ENCODE peak calls at places on chromosomes 4 and X, in seven cellular contexts. One of them, this sample, is unnamed.

GRCh38 chrX:54494166-54494969 is 1.7 kb downstream of the FGD1 start:
- DNase-seq in Panc1: no peak
- DNase-seq in GM12878: no peak
- DNase-seq in K562: no peak
- DNase-seq in HepG2: no peak
- DNase-seq in SK-N-SH: no peak
- DNase-seq in H1: no peak
- DNase-seq in this sample: no peak

GRCh38 chr4:170305627-170306026 is 215.9 kb upstream of the AADAT start:
- DNase-seq in K562: no peak
- DNase-seq in SK-N-SH: no peak
- DNase-seq in GM12878: no peak
- DNase-seq in H1: no peak
- DNase-seq in HepG2: no peak
- DNase-seq in Panc1: no peak
- DNase-seq in this sample: no peak

GRCh38 chr4:98446499-98447375 is 185.6 kb downstream of the RAP1GDS1 start:
- DNase-seq in GM12878: peak
- DNase-seq in K562: peak
- DNase-seq in SK-N-SH: no peak
- DNase-seq in Panc1: no peak
- DNase-seq in HepG2: no peak
- DNase-seq in H1: no peak
- DNase-seq in this sample: no peak

GRCh38 chr4:181475781-181476180 is 767.4 kb upstream of the TENM3 start:
- DNase-seq in SK-N-SH: no peak
- DNase-seq in K562: no peak
- DNase-seq in HepG2: no peak
- DNase-seq in Panc1: no peak
- DNase-seq in GM12878: no peak
- DNase-seq in H1: peak
- DNase-seq in this sample: no peak

GRCh38 chr4:46329118-46329976 is 60.6 kb downstream of the GABRA2 start:
- DNase-seq in Panc1: peak
- DNase-seq in GM12878: no peak
- DNase-seq in HepG2: peak
- DNase-seq in H1: peak
- DNase-seq in K562: peak
- DNase-seq in SK-N-SH: peak
- DNase-seq in this sample: no peak

GRCh38 chrX:120365968-120366367 is 4.1 kb downstream of the ATP1B4 start:
- DNase-seq in SK-N-SH: no peak
- DNase-seq in GM12878: no peak
- DNase-seq in K562: no peak
- DNase-seq in H1: no peak
- DNase-seq in Panc1: no peak
- DNase-seq in HepG2: no peak
- DNase-seq in this sample: no peak

GRCh38 chr4:82774711-82775171 is 23.9 kb downstream of the SCD5 start:
- DNase-seq in SK-N-SH: no peak
- DNase-seq in Panc1: no peak
- DNase-seq in K562: no peak
- DNase-seq in HepG2: no peak
- DNase-seq in GM12878: no peak
- DNase-seq in H1: no peak
- DNase-seq in this sample: no peak

GRCh38 chr4:140037353-140038030 is 116.5 kb downstream of the MAML3 start:
- DNase-seq in GM12878: no peak
- DNase-seq in SK-N-SH: no peak
- DNase-seq in Panc1: peak
- DNase-seq in H1: no peak
- DNase-seq in HepG2: peak
- DNase-seq in K562: no peak
- DNase-seq in this sample: no peak

GRCh38 chr4:147799986-147800555 is 68.2 kb downstream of the ARHGAP10 start:
- DNase-seq in SK-N-SH: no peak
- DNase-seq in HepG2: no peak
- DNase-seq in Panc1: no peak
- DNase-seq in GM12878: peak
- DNase-seq in H1: no peak
- DNase-seq in K562: no peak
- DNase-seq in this sample: no peak

GRCh38 chr4:25810815-25811690 is 51.7 kb downstream of the SEL1L3 start:
- DNase-seq in GM12878: no peak
- DNase-seq in SK-N-SH: no peak
- DNase-seq in H1: no peak
- DNase-seq in K562: no peak
- DNase-seq in Panc1: peak
- DNase-seq in HepG2: peak
- DNase-seq in this sample: no peak

GRCh38 chrX:292900-293897 is 12.0 kb downstream of the PLCXD1 start:
- DNase-seq in H1: no peak
- DNase-seq in GM12878: no peak
- DNase-seq in Panc1: no peak
- DNase-seq in SK-N-SH: no peak
- DNase-seq in HepG2: no peak
- DNase-seq in K562: no peak
- DNase-seq in this sample: no peak

GRCh38 chr4:148079945-148080344 is 348.1 kb downstream of the ARHGAP10 start:
- DNase-seq in K562: no peak
- DNase-seq in GM12878: no peak
- DNase-seq in Panc1: no peak
- DNase-seq in SK-N-SH: no peak
- DNase-seq in H1: no peak
- DNase-seq in HepG2: no peak
- DNase-seq in this sample: no peak

GRCh38 chrX:39652336-39652735 is 445.4 kb downstream of the BCOR start:
- DNase-seq in K562: peak
- DNase-seq in H1: no peak
- DNase-seq in HepG2: no peak
- DNase-seq in Panc1: no peak
- DNase-seq in SK-N-SH: peak
- DNase-seq in GM12878: no peak
- DNase-seq in this sample: peak

GRCh38 chrX:150234126-150234525 is 129.0 kb upstream of the MAMLD1 start:
- DNase-seq in Panc1: no peak
- DNase-seq in GM12878: no peak
- DNase-seq in H1: no peak
- DNase-seq in HepG2: no peak
- DNase-seq in SK-N-SH: no peak
- DNase-seq in K562: no peak
- DNase-seq in this sample: no peak

GRCh38 chr4:153530284-153530995 is 64.3 kb downstream of the TMEM131L start:
- DNase-seq in Panc1: no peak
- DNase-seq in HepG2: no peak
- DNase-seq in GM12878: no peak
- DNase-seq in K562: no peak
- DNase-seq in H1: no peak
- DNase-seq in SK-N-SH: no peak
- DNase-seq in this sample: no peak

GRCh38 chr4:125762537-125762936 is 447.8 kb downstream of the FAT4 start:
- DNase-seq in HepG2: no peak
- DNase-seq in Panc1: no peak
- DNase-seq in H1: no peak
- DNase-seq in SK-N-SH: no peak
- DNase-seq in K562: peak
- DNase-seq in GM12878: no peak
- DNase-seq in this sample: no peak

GRCh38 chr4:141802324-141802723 is 165.9 kb downstream of the IL15 start:
- DNase-seq in H1: no peak
- DNase-seq in SK-N-SH: no peak
- DNase-seq in Panc1: no peak
- DNase-seq in K562: no peak
- DNase-seq in HepG2: no peak
- DNase-seq in GM12878: no peak
- DNase-seq in this sample: no peak

GRCh38 chr4:101158136-101158485 is 189.2 kb downstream of the PPP3CA start:
- DNase-seq in H1: no peak
- DNase-seq in Panc1: no peak
- DNase-seq in HepG2: no peak
- DNase-seq in SK-N-SH: no peak
- DNase-seq in K562: no peak
- DNase-seq in GM12878: no peak
- DNase-seq in this sample: no peak

GRCh38 chr4:74545488-74545887 is 100.6 kb downstream of the AREG start:
- DNase-seq in Panc1: no peak
- DNase-seq in K562: no peak
- DNase-seq in H1: no peak
- DNase-seq in HepG2: no peak
- DNase-seq in SK-N-SH: no peak
- DNase-seq in GM12878: no peak
- DNase-seq in this sample: no peak

GRCh38 chrX:137565921-137566745 is at the start of gene ZIC3:
- DNase-seq in H1: peak
- DNase-seq in K562: no peak
- DNase-seq in HepG2: no peak
- DNase-seq in GM12878: no peak
- DNase-seq in Panc1: no peak
- DNase-seq in SK-N-SH: peak
- DNase-seq in this sample: no peak

GRCh38 chrX:53287493-53288138 is 6.2 kb upstream of the IQSEC2 start:
- DNase-seq in Panc1: no peak
- DNase-seq in SK-N-SH: peak
- DNase-seq in HepG2: no peak
- DNase-seq in H1: no peak
- DNase-seq in K562: no peak
- DNase-seq in GM12878: peak
- DNase-seq in this sample: peak

GRCh38 chr4:1323280-1323634 is 23.8 kb upstream of the UVSSA start:
- DNase-seq in Panc1: no peak
- DNase-seq in K562: no peak
- DNase-seq in SK-N-SH: no peak
- DNase-seq in H1: no peak
- DNase-seq in HepG2: no peak
- DNase-seq in GM12878: no peak
- DNase-seq in this sample: no peak

GRCh38 chr4:127533028-127533700 is 99.6 kb upstream of the INTU start:
- DNase-seq in K562: peak
- DNase-seq in Panc1: no peak
- DNase-seq in H1: no peak
- DNase-seq in SK-N-SH: no peak
- DNase-seq in HepG2: no peak
- DNase-seq in GM12878: no peak
- DNase-seq in this sample: no peak

GRCh38 chr4:179597301-179597700 is 2155.1 kb upstream of the AGA start:
- DNase-seq in Panc1: no peak
- DNase-seq in H1: no peak
- DNase-seq in GM12878: no peak
- DNase-seq in SK-N-SH: no peak
- DNase-seq in HepG2: no peak
- DNase-seq in K562: no peak
- DNase-seq in this sample: no peak

GRCh38 chr4:179595671-179596410 is 2153.6 kb upstream of the AGA start:
- DNase-seq in K562: peak
- DNase-seq in Panc1: no peak
- DNase-seq in SK-N-SH: no peak
- DNase-seq in GM12878: no peak
- DNase-seq in HepG2: no peak
- DNase-seq in H1: no peak
- DNase-seq in this sample: peak

GRCh38 chr4:179596621-179597020 is 2154.4 kb upstream of the AGA start:
- DNase-seq in HepG2: no peak
- DNase-seq in GM12878: no peak
- DNase-seq in K562: no peak
- DNase-seq in H1: no peak
- DNase-seq in Panc1: no peak
- DNase-seq in SK-N-SH: no peak
- DNase-seq in this sample: no peak
- TF ChIP-seq SIN3A in HepG2: no peak
- TF ChIP-seq SIN3A in GM12878: no peak
- TF ChIP-seq SIN3A in K562: no peak
- TF ChIP-seq SIN3A in H1: no peak
- TF ChIP-seq SIN3A in Panc1: no peak
- TF ChIP-seq SIN3A in SK-N-SH: no peak
- TF ChIP-seq SIN3A in this sample: no peak

GRCh38 chr4:86544313-86544966 is 49.7 kb upstream of the PTPN13 start:
- DNase-seq in HepG2: no peak
- DNase-seq in K562: no peak
- DNase-seq in GM12878: no peak
- DNase-seq in H1: no peak
- DNase-seq in SK-N-SH: no peak
- DNase-seq in Panc1: no peak
- DNase-seq in this sample: no peak
- TF ChIP-seq SIN3A in HepG2: no peak
- TF ChIP-seq SIN3A in K562: no peak
- TF ChIP-seq SIN3A in GM12878: no peak
- TF ChIP-seq SIN3A in H1: no peak
- TF ChIP-seq SIN3A in SK-N-SH: no peak
- TF ChIP-seq SIN3A in Panc1: no peak
- TF ChIP-seq SIN3A in this sample: no peak

DNA sequence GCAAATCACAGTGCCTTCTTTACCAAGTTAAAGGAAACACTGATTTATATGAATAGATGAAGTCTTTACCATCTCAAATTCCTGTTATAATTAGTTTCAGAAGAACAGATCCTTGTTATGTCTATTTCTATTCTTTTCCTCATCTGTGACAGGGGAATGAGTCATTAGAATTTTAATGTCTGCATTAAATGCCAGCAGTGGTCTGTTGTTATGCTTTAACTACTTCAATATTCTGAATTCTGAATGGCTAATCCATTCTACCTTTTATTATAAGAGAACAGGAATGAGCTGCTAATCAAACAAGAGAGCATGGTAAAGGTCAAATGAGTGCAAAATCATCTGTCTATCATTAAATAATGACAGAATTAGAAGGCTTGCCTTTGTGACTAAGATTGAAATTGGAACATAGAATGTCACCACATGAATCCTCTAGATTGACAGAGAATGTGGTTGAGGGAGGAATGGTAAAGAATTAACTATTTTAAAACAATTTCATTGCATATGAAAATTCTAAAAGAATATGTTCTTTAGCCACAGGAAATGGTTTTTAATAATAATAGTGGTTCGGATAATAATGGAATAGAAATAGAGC is 935.5 kb downstream of the ADGRL3 start:
- DNase-seq in SK-N-SH: no peak
- DNase-seq in GM12878: no peak
- DNase-seq in H1: no peak
- DNase-seq in K562: no peak
- DNase-seq in Panc1: no peak
- DNase-seq in HepG2: no peak
- DNase-seq in this sample: no peak
- TF ChIP-seq SIN3A in SK-N-SH: no peak
- TF ChIP-seq SIN3A in GM12878: no peak
- TF ChIP-seq SIN3A in H1: no peak
- TF ChIP-seq SIN3A in K562: no peak
- TF ChIP-seq SIN3A in Panc1: no peak
- TF ChIP-seq SIN3A in HepG2: no peak
- TF ChIP-seq SIN3A in this sample: no peak

GRCh38 chr4:114132830-114133229 is 153.4 kb upstream of the ARSJ start:
- DNase-seq in Panc1: no peak
- DNase-seq in K562: peak
- DNase-seq in H1: no peak
- DNase-seq in SK-N-SH: no peak
- DNase-seq in GM12878: no peak
- DNase-seq in HepG2: no peak
- DNase-seq in this sample: no peak

GRCh38 chr4:114136067-114136466 is 156.6 kb upstream of the ARSJ start:
- DNase-seq in H1: no peak
- DNase-seq in Panc1: no peak
- DNase-seq in K562: no peak
- DNase-seq in SK-N-SH: no peak
- DNase-seq in GM12878: no peak
- DNase-seq in HepG2: no peak
- DNase-seq in this sample: no peak

GRCh38 chr4:114137984-114138383 is 158.5 kb upstream of the ARSJ start:
- DNase-seq in K562: no peak
- DNase-seq in SK-N-SH: no peak
- DNase-seq in H1: no peak
- DNase-seq in Panc1: no peak
- DNase-seq in GM12878: no peak
- DNase-seq in HepG2: no peak
- DNase-seq in this sample: no peak

GRCh38 chr4:114132199-114132598 is 152.8 kb upstream of the ARSJ start:
- DNase-seq in K562: no peak
- DNase-seq in H1: no peak
- DNase-seq in SK-N-SH: no peak
- DNase-seq in Panc1: no peak
- DNase-seq in HepG2: no peak
- DNase-seq in GM12878: no peak
- DNase-seq in this sample: no peak
- TF ChIP-seq SIN3A in K562: no peak
- TF ChIP-seq SIN3A in H1: no peak
- TF ChIP-seq SIN3A in SK-N-SH: no peak
- TF ChIP-seq SIN3A in Panc1: no peak
- TF ChIP-seq SIN3A in HepG2: no peak
- TF ChIP-seq SIN3A in GM12878: no peak
- TF ChIP-seq SIN3A in this sample: no peak

This sample was measured in HCT116.